ENCODE peak calls at places on chromosomes 16 and 17, in nine cellular contexts. C is GM23248; Y is left ventricle myocardium inferior; F is tibial nerve; I is H7; L is CD8-positive, alpha-beta memory T cell; Z is PC-3; A is kidney epithelial cell; V is Peyer's patch. D is an unnamed sample.
A peak's percentile ranks its signal among the peaks of the same experiment; 100 is the strongest.

GRCh38 chr16:27317738-27318398 is 4.1 kb downstream of the IL4R start:
- DNase-seq in A (no peak), L (no peak), F (no peak), I (no peak), Y (no peak), C (no peak), V (no peak), Z (no peak), D (no peak)

GRCh38 chr17:39231587-39232551 is 6.1 kb upstream of the STAC2 start:
- DNase-seq in V (peak; percentile 73), F (no peak), A (no peak), I (peak; percentile 94), L (peak; percentile 59), Y (peak; percentile 40), Z (peak; percentile 15), C (peak; percentile 77), D (peak; percentile 34)

GRCh38 chr16:19029980-19030379 is 37.4 kb upstream of the COQ7 start:
- DNase-seq in Z (no peak), I (no peak), V (no peak), L (no peak), C (no peak), F (no peak), A (no peak), Y (no peak), D (no peak)

GRCh38 chr16:50804290-50804907 is 62.5 kb downstream of the CYLD start:
- DNase-seq in I (no peak), C (no peak), Z (no peak), A (no peak), Y (no peak), V (no peak), L (no peak), F (no peak), D (no peak)

GRCh38 chr17:38609280-38610031 is 3.7 kb upstream of the SRCIN1 start:
- DNase-seq in Y (no peak), V (no peak), L (no peak), F (no peak), Z (no peak), A (no peak), I (peak; percentile 88), C (no peak), D (no peak)

GRCh38 chr17:66426397-66427033 is 124.1 kb downstream of the PRKCA start:
- DNase-seq in Z (peak; percentile 66), V (peak; percentile 50), A (no peak), C (peak; percentile 11), F (no peak), I (peak; percentile 55), L (peak; percentile 46), Y (no peak), D (no peak)

GRCh38 chr16:2895813-2896212 is 12.8 kb downstream of the FLYWCH2 start:
- DNase-seq in V (no peak), C (peak; percentile 60), I (no peak), F (no peak), L (no peak), Z (no peak), A (peak; percentile 63), Y (no peak), D (no peak)

GRCh38 chr16:27518226-27518625 is 31.5 kb downstream of the GTF3C1 start:
- DNase-seq in L (no peak), C (no peak), I (no peak), Y (no peak), A (no peak), F (no peak), Z (no peak), V (no peak), D (no peak)

GRCh38 chr16:24999856-25000447 is 15.2 kb downstream of the ARHGAP17 start:
- DNase-seq in L (no peak), V (no peak), I (no peak), Y (no peak), A (no peak), F (no peak), C (peak; percentile 31), Z (peak; percentile 14), D (peak; percentile 45)

DNA sequence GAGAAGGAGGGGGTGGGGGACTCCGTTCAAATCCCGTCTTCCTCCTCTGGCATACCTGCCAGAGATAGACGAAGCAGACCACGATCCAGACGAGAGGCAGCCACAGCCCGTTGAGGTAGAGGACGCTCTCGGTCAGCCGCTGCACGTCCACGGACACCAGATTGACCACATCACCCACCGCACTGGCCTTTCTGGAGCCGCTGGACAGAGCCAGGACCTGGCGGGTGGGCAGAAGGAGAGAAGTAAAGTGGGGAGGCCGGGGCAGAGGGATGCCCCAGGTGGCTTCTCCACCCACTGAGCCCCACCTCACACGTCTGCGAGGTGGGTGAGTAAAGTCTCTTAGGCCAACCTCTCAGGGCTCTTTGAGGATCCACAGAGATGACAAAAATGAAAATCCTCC is 25.3 kb downstream of the ABCC6 start:
- DNase-seq in Z (no peak), V (no peak), F (no peak), Y (no peak), A (no peak), L (no peak), C (no peak), I (no peak), D (no peak)
- H3K36me3 ChIP-seq in Z (no peaks in the 10 kb centered on the region), V (peaks cover 8% of the 10 kb centered on the region), F (no peaks in the 10 kb centered on the region), Y (no peaks in the 10 kb centered on the region), A (no peaks in the 10 kb centered on the region), L (no peaks in the 10 kb centered on the region), C (no peaks in the 10 kb centered on the region), I (no peaks in the 10 kb centered on the region), D (no peaks in the 10 kb centered on the region)

GRCh38 chr17:68599091-68599872 is 1.9 kb downstream of the FAM20A start:
- DNase-seq in V (no peak), A (no peak), Z (peak; percentile 58), I (no peak), C (peak; percentile 90), Y (no peak), F (no peak), L (no peak), D (no peak)
- H3K36me3 ChIP-seq in V (no peaks in the 10 kb centered on the region), A (no peaks in the 10 kb centered on the region), Z (no peaks in the 10 kb centered on the region), I (no peaks in the 10 kb centered on the region), C (no peaks in the 10 kb centered on the region), Y (no peaks in the 10 kb centered on the region), F (no peaks in the 10 kb centered on the region), L (no peaks in the 10 kb centered on the region), D (no peaks in the 10 kb centered on the region)

DNA sequence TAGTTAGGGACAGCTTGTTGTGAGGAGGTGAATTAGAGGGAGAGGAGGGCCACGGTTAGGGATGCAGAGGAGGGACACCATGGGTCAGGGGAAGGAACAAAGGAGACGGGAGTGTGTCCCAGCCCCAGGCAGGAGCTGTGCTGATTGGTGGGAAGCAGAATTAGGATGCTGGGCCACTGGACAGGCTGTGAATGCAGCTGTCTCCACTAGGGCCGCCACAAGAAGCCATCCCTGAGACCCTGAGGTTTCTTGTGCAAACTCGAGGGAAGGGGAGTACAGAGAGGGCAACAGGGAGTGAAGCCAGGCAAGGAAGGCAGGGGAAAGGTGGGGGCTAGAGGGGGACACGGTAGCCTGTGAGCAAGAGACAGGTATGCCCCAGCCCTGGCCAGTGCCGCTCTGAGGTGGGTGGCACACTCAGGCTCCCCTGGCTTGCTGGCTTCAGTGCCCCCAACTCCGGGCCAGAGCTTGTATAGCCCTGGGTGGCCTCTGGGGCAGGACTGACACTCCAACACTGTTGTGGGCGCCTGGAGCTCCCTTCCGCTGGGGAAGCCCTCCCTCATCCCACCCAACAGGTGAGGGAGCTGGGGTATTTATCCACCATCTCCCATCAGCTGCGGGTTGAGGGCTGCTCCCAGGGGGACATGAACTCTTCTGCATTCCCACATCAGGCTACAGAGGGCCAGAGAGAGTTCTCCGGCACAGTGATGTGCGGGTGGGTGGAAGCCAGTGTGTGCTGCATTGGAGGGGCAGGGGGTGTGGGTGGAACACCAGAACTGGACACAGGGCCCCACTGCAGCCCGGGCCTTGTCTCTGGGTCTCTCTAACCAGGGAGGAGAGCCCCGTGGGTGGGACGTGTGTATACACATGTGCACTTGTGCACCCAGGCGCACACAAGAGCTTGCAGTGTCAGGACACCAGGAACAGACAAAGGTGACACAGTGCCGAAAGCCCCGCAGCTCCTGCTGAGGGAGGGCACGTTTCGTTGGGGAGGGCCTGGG is 8.3 kb upstream of the SPPL2C start:
- DNase-seq in A (no peak), L (no peak), F (no peak), Z (no peak), C (no peak), I (peak; percentile 85), Y (no peak), V (no peak), D (no peak)
- H3K36me3 ChIP-seq in A (no peaks in the 10 kb centered on the region), L (no peaks in the 10 kb centered on the region), F (no peaks in the 10 kb centered on the region), Z (no peaks in the 10 kb centered on the region), C (no peaks in the 10 kb centered on the region), I (no peaks in the 10 kb centered on the region), Y (no peaks in the 10 kb centered on the region), V (no peaks in the 10 kb centered on the region), D (no peaks in the 10 kb centered on the region)

DNA sequence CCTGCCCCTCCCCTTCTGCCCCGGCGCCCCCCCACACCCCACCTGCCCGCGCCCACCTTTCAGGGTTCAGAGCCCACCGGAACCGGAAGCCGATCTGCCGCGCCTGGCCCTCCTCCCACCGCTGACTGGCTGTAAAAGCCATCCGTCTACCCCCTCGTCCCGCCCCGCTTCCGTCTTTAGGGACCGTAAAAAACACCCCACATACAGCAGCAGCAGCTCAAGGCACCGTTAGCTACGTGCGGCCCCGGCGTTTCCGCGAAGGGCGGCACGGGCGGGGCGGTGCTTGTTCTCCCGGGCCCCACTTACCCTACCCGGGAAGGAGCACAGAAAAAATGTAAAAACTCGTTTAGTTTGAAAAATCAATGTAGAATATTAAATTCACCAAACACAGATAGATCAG is at the start of gene MRPL28:
- DNase-seq in Z (peak; percentile 87), V (peak; percentile 98), F (peak; percentile 92), C (peak; percentile 97), A (no peak), I (peak; percentile 100), L (peak; percentile 89), Y (peak; percentile 95), D (peak; percentile 95)
- H3K36me3 ChIP-seq in Z (no peaks in the 10 kb centered on the region), V (peaks cover 66% of the 10 kb centered on the region), F (peaks cover 79% of the 10 kb centered on the region), C (no peaks in the 10 kb centered on the region), A (peaks cover 5% of the 10 kb centered on the region), I (peaks cover 29% of the 10 kb centered on the region), L (no peaks in the 10 kb centered on the region), Y (peaks cover 66% of the 10 kb centered on the region), D (peaks cover 45% of the 10 kb centered on the region)

GRCh38 chr16:84847554-84848415 is 28.0 kb downstream of the CRISPLD2 start:
- DNase-seq in L (no peak), A (no peak), V (no peak), F (no peak), Z (no peak), C (no peak), I (peak; percentile 81), Y (no peak), D (no peak)
- H3K36me3 ChIP-seq in L (no peaks in the 10 kb centered on the region), A (no peaks in the 10 kb centered on the region), V (peaks cover 67% of the 10 kb centered on the region), F (peaks cover 58% of the 10 kb centered on the region), Z (no peaks in the 10 kb centered on the region), C (peaks cover 4% of the 10 kb centered on the region), I (no peaks in the 10 kb centered on the region), Y (peaks cover 36% of the 10 kb centered on the region), D (peaks cover 14% of the 10 kb centered on the region)

D was measured in brain microvascular endothelial cell.